ENCODE peak calls at places on chromosome 9, in ten cellular contexts. G is HCT116; K is CD4-positive, alpha-beta memory T cell; A is osteoblast; E is PC-9; H is endodermal cell; L is A549; F is PC-3; D is left lung; R is effector memory CD4-positive, alpha-beta T cell. B is an unnamed sample.

GRCh38 chr9:85298434-85298833 is 443.3 kb downstream of the AGTPBP1 start:
- DNase-seq in D (no peak), K (no peak), G (no peak), E (no peak), R (no peak), A (no peak), F (no peak), L (no peak), H (no peak), B (no peak)

GRCh38 chr9:4986291-4986690 is 1.2 kb downstream of the JAK2 start:
- DNase-seq in D (no peak), R (no peak), L (no peak), H (no peak), F (no peak), A (peak), G (no peak), E (no peak), K (no peak), B (no peak)

GRCh38 chr9:99818439-99818992 is 3.2 kb upstream of the NR4A3 start:
- DNase-seq in R (no peak), G (no peak), A (no peak), L (no peak), F (no peak), E (no peak), H (peak), K (no peak), D (no peak), B (no peak)

GRCh38 chr9:11931109-11931508 is 762.1 kb upstream of the TYRP1 start:
- DNase-seq in E (no peak), D (no peak), A (no peak), L (no peak), F (peak), H (no peak), G (no peak), R (no peak), K (no peak), B (no peak)

GRCh38 chr9:127683723-127684122 is 23.1 kb upstream of the CFAP157 start:
- DNase-seq in F (no peak), A (peak), E (no peak), G (no peak), L (no peak), H (no peak), K (no peak), R (no peak), D (no peak), B (no peak)

GRCh38 chr9:114264806-114265550 is 57.9 kb upstream of the ORM1 start:
- DNase-seq in L (no peak), D (no peak), H (no peak), E (no peak), F (no peak), K (no peak), A (peak), R (no peak), G (no peak), B (no peak)

GRCh38 chr9:113536166-113536482 is 72.6 kb downstream of the RGS3 start:
- DNase-seq in H (no peak), F (no peak), A (no peak), R (no peak), G (no peak), E (no peak), L (no peak), D (no peak), K (no peak), B (no peak)

GRCh38 chr9:127676636-127677035 is 30.2 kb upstream of the CFAP157 start:
- DNase-seq in K (no peak), D (no peak), H (no peak), R (no peak), L (no peak), F (no peak), E (no peak), A (peak), G (no peak), B (no peak)

GRCh38 chr9:121675969-121676822 is 24.8 kb downstream of the DAB2IP start:
- DNase-seq in K (no peak), F (no peak), L (no peak), D (no peak), A (peak), G (no peak), E (no peak), R (no peak), H (no peak), B (no peak)

GRCh38 chr9:98057095-98057799 is 715 bp downstream of the NANS start:
- DNase-seq in R (no peak), E (no peak), D (no peak), F (no peak), G (no peak), A (no peak), K (no peak), H (no peak), L (no peak), B (no peak)

GRCh38 chr9:121135642-121136041 is 60.9 kb downstream of the CNTRL start:
- DNase-seq in L (no peak), H (no peak), E (no peak), D (no peak), F (no peak), R (no peak), A (no peak), K (no peak), G (no peak), B (no peak)

GRCh38 chr9:81375461-81376100 is 313.8 kb downstream of the TLE1 start:
- DNase-seq in H (no peak), K (no peak), F (no peak), E (no peak), A (no peak), G (no peak), D (no peak), L (no peak), R (no peak), B (no peak)

GRCh38 chr9:87445646-87446045 is 52.0 kb upstream of the DAPK1 start:
- DNase-seq in L (peak), F (no peak), A (no peak), R (no peak), G (peak), K (no peak), E (no peak), H (peak), D (no peak), B (no peak)

GRCh38 chr9:25716220-25716872 is 38.1 kb upstream of the TUSC1 start:
- DNase-seq in A (no peak), R (no peak), L (peak), E (peak), F (peak), K (no peak), D (no peak), H (peak), G (no peak), B (peak)

GRCh38 chr9:70554881-70555280 is 140.4 kb upstream of the KLF9 start:
- DNase-seq in E (no peak), F (no peak), D (no peak), H (no peak), R (no peak), K (no peak), L (no peak), G (no peak), A (peak), B (no peak)

GRCh38 chr9:123749580-123750202 is 180.2 kb downstream of the DENND1A start:
- DNase-seq in A (no peak), L (no peak), G (no peak), D (no peak), F (no peak), H (no peak), K (no peak), E (no peak), R (no peak), B (no peak)

GRCh38 chr9:8799231-8800014 is 999.8 kb upstream of the DMAC1 start:
- DNase-seq in A (no peak), K (no peak), G (no peak), D (no peak), L (no peak), F (no peak), R (no peak), H (no peak), E (no peak), B (no peak)

GRCh38 chr9:119252671-119253299 is 116.5 kb downstream of the BRINP1 start:
- DNase-seq in E (no peak), K (no peak), L (no peak), A (no peak), H (peak), R (no peak), G (no peak), D (no peak), F (no peak), B (no peak)

DNA sequence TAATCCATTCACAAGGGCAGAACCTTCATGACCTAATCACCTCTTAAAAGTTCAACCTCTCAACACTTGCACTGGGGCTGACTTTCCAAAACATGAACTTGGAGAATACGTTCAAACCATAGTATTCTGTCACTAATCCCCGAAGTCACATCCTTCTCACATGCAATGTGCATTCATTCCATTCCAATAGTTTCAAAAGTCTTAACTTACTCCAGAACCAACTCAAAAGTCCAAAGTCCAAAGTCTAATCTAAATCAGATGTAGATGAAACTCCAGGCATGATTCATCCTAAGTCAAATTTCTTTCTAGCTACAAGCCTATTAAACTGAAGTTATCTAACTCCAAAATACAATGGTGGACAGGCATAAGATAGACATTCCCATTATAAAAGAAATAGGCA is 21.7 kb upstream of the ADAMTSL1 start:
- DNase-seq in L (no peak), G (no peak), H (no peak), E (no peak), A (no peak), F (no peak), K (no peak), R (no peak), D (no peak), B (peak)
- H3K27ac ChIP-seq in L (no peak), G (no peak), H (no peak), E (no peak), A (no peak), F (no peak), K (no peak), R (no peak), D (no peak), B (no peak)

GRCh38 chr9:93128715-93129224 is 5.3 kb downstream of the NINJ1 start:
- DNase-seq in G (no peak), H (peak), K (no peak), L (no peak), A (peak), F (no peak), D (peak), R (no peak), E (no peak), B (no peak)

GRCh38 chr9:93126151-93126781 is 7.8 kb downstream of the NINJ1 start:
- DNase-seq in G (no peak), K (no peak), L (no peak), E (no peak), F (no peak), D (no peak), H (peak), R (no peak), A (peak), B (no peak)

GRCh38 chr9:93128011-93128714 is 5.9 kb downstream of the NINJ1 start:
- DNase-seq in K (no peak), A (peak), E (no peak), R (no peak), L (no peak), D (peak), G (no peak), F (no peak), H (peak), B (no peak)

GRCh38 chr9:93126825-93127368 is 7.2 kb downstream of the NINJ1 start:
- DNase-seq in D (peak), L (no peak), K (no peak), F (no peak), H (peak), G (no peak), R (no peak), A (peak), E (no peak), B (no peak)

DNA sequence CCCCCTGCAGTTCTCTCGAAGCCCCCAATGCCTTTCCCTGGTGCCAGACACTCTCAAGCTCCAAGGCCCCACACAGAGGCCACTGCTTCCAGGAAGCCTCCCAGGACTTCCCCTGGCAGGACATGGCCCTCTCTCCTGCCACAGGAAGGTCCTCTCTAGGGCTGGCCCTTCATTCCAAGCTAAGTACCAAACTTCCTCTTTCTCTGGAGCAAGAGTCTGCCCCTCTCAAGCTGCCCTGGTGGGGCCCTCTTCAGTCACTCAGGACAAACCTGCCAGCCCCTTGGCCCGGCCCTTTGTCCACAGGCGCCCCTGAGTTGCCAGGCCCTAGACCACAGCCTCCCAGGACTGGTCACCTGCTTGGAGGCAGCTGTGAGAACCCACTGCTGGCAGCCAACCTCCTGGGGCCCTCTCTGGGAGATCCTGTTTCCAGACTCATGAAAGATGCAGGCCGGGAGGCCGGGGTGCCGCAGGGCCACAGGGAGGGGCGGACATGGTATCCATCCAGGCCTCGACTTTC is 6.6 kb downstream of the NINJ1 start:
- DNase-seq in G (no peak), A (peak), R (no peak), F (no peak), H (peak), L (no peak), E (no peak), K (no peak), D (peak), B (no peak)
- H3K27ac ChIP-seq in G (no peak), A (no peak), R (peak), F (no peak), H (peak), L (no peak), E (peak), K (peak), D (peak), B (no peak)

GRCh38 chr9:23587433-23587832 is 238.6 kb downstream of the ELAVL2 start:
- DNase-seq in R (no peak), D (no peak), K (no peak), G (no peak), E (no peak), F (no peak), A (no peak), L (no peak), H (no peak), B (no peak)

GRCh38 chr9:23586906-23587305 is 239.1 kb downstream of the ELAVL2 start:
- DNase-seq in K (no peak), D (no peak), F (no peak), E (no peak), A (no peak), L (no peak), G (no peak), H (no peak), R (no peak), B (no peak)

GRCh38 chr9:23587903-23588302 is 238.1 kb downstream of the ELAVL2 start:
- DNase-seq in A (no peak), L (no peak), K (no peak), F (peak), D (no peak), H (peak), E (no peak), G (no peak), R (no peak), B (no peak)

GRCh38 chr9:23590601-23591000 is 235.4 kb downstream of the ELAVL2 start:
- DNase-seq in R (no peak), D (no peak), A (no peak), F (peak), K (no peak), L (no peak), G (no peak), E (peak), H (no peak), B (no peak)
- H3K27ac ChIP-seq in R (no peak), D (no peak), A (no peak), F (peak), K (no peak), L (no peak), G (no peak), E (peak), H (no peak), B (no peak)

GRCh38 chr9:14317667-14318255 is 3.8 kb upstream of the NFIB start:
- DNase-seq in E (no peak), D (no peak), L (no peak), H (no peak), K (no peak), A (no peak), G (no peak), R (no peak), F (no peak), B (no peak)
- H3K27ac ChIP-seq in E (no peak), D (peak), L (peak), H (no peak), K (no peak), A (no peak), G (no peak), R (no peak), F (no peak), B (peak)

GRCh38 chr9:37144762-37145161 is 24.4 kb downstream of the ZCCHC7 start:
- DNase-seq in F (no peak), D (no peak), E (no peak), L (no peak), H (no peak), A (no peak), R (no peak), G (no peak), K (no peak), B (no peak)
- H3K27ac ChIP-seq in F (no peak), D (no peak), E (no peak), L (no peak), H (no peak), A (no peak), R (no peak), G (no peak), K (no peak), B (no peak)

GRCh38 chr9:132301521-132301920 is 53.3 kb downstream of the SETX start:
- DNase-seq in R (no peak), D (no peak), L (no peak), A (no peak), K (no peak), E (no peak), H (no peak), F (no peak), G (no peak), B (no peak)
- H3K27ac ChIP-seq in R (no peak), D (no peak), L (no peak), A (no peak), K (no peak), E (no peak), H (no peak), F (no peak), G (no peak), B (no peak)

DNA sequence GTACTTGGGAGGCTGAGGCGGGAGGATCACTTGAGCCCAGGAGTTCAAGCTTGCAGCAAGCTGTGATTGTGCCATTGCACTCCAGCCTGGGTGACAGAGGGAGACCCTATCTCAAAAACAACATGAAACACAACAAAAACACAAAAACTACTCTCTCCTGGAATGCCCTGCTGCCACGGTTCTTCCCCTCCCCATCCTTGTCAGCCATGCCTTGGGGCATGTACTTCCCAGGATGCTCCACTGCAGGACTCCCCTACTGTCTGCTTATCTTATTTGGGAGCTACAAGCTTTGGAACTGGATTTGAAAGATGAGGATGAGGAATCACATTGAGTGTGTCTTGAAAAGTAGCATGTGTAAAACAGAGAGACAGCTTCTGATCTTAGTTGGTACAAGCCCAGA is 40.1 kb upstream of the KIAA1958 start:
- DNase-seq in D (no peak), A (no peak), E (no peak), L (no peak), F (no peak), K (no peak), H (no peak), R (no peak), G (no peak), B (peak)
- H3K27ac ChIP-seq in D (no peak), A (no peak), E (no peak), L (no peak), F (no peak), K (no peak), H (no peak), R (no peak), G (no peak), B (peak)

DNA sequence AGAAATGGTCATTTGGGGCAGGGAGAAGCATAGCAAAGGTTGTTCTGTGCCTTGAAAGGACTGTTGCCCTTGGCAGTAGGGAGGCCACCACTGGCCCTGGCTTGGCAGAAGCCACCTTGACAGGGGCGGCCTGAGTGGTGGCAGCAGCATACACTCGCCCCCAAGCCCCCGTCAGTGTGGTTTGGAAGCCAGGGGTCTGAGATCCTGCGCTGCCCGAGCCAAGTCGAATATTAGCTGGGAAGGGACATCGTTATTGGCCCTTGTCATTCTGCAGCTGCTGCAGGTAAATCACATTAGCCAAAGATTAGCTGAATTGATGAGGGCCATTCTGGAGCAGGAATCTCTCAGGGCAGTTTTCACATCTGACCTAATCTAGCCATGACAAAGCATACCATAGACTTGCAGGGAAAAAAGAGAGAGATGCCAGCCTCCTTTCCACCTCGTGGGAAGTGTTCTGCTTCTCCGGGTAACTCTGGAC is 9.0 kb downstream of the OLFM1 start:
- DNase-seq in K (no peak), E (no peak), A (no peak), G (no peak), D (no peak), L (no peak), F (no peak), H (no peak), R (no peak), B (no peak)
- H3K27ac ChIP-seq in K (no peak), E (no peak), A (no peak), G (no peak), D (no peak), L (no peak), F (no peak), H (no peak), R (no peak), B (no peak)

GRCh38 chr9:137077010-137077747 is at the start of gene UAP1L1:
- DNase-seq in F (peak), A (peak), R (peak), H (peak), E (peak), L (no peak), D (peak), G (no peak), K (peak), B (no peak)
- H3K27ac ChIP-seq in F (no peak), A (no peak), R (peak), H (no peak), E (no peak), L (peak), D (peak), G (peak), K (peak), B (no peak)

GRCh38 chr9:21574261-21574660 is 92.1 kb upstream of the IFNE start:
- DNase-seq in D (no peak), K (no peak), H (no peak), A (no peak), L (no peak), R (no peak), G (no peak), F (no peak), E (no peak), B (no peak)

GRCh38 chr9:21580636-21581353 is 98.7 kb upstream of the IFNE start:
- DNase-seq in D (no peak), G (no peak), L (no peak), F (peak), H (no peak), A (no peak), K (no peak), E (no peak), R (no peak), B (no peak)

GRCh38 chr9:21579743-21580142 is 97.6 kb upstream of the IFNE start:
- DNase-seq in F (no peak), D (no peak), G (no peak), L (no peak), A (no peak), R (no peak), K (no peak), E (no peak), H (no peak), B (no peak)

GRCh38 chr9:21579209-21579608 is 97.1 kb upstream of the IFNE start:
- DNase-seq in G (no peak), H (no peak), E (no peak), A (no peak), R (no peak), F (no peak), K (peak), L (no peak), D (no peak), B (no peak)

GRCh38 chr9:21576331-21577189 is 94.4 kb upstream of the IFNE start:
- DNase-seq in K (peak), L (no peak), A (peak), F (peak), R (no peak), E (peak), G (peak), H (peak), D (no peak), B (no peak)
- H3K27ac ChIP-seq in K (no peak), L (peak), A (peak), F (peak), R (no peak), E (peak), G (peak), H (peak), D (no peak), B (no peak)